ENCODE peak calls at places on chromosomes 12 and 14, in four cellular contexts. A, O, E and L are unnamed samples.

GRCh38 chr12:5779401-5779800 is 165.7 kb downstream of the ANO2 start:
- DNase-seq in A (no peak), E (no peak), O (no peak), L (no peak)

GRCh38 chr12:3489057-3489456 is 1.9 kb upstream of the PRMT8 start:
- DNase-seq in O (no peak), E (no peak), A (no peak), L (no peak)

GRCh38 chr14:31895206-31895605 is 181.9 kb upstream of the ARHGAP5 start:
- DNase-seq in E (no peak), O (no peak), A (no peak), L (no peak)

GRCh38 chr12:835754-836493 is 83.5 kb downstream of the WNK1 start:
- DNase-seq in E (no peak), A (no peak), O (no peak), L (no peak)

GRCh38 chr12:122732611-122733010 is 2.0 kb upstream of the HCAR1 start:
- DNase-seq in O (no peak), A (no peak), E (no peak), L (no peak)

GRCh38 chr14:101457177-101457935 is 103.9 kb upstream of the DIO3 start:
- DNase-seq in E (no peak), A (no peak), O (no peak), L (no peak)

GRCh38 chr12:25187781-25188180 is 7.2 kb downstream of the DNAI7 start:
- DNase-seq in A (no peak), E (no peak), O (no peak), L (no peak)

GRCh38 chr12:124457287-124458219 is 109.9 kb downstream of the NCOR2 start:
- DNase-seq in O (peak), A (peak), E (peak), L (peak)

GRCh38 chr12:67911293-67911637 is 78.0 kb upstream of the IFNG-AS1 start:
- DNase-seq in O (no peak), A (no peak), E (no peak), L (no peak)